ENCODE peak calls at places on chromosomes 2 and 18, in four cellular contexts. A is H1, I is transverse colon, C is IMR-90. O is an unnamed sample.
A peak's percentile ranks its signal among the peaks of the same experiment; 100 is the strongest.

GRCh38 chr18:79540161-79540913 is 139.3 kb upstream of the CTDP1 start:
- DNase-seq in I (no peak), A (no peak), C (no peak), O (no peak)

GRCh38 chr2:239164281-239164871 is 236.4 kb downstream of the HDAC4 start:
- DNase-seq in I (no peak), C (no peak), A (no peak), O (no peak)

GRCh38 chr2:22867921-22868320 is 517.1 kb upstream of the KLHL29 start:
- DNase-seq in C (no peak), I (no peak), A (no peak), O (no peak)

GRCh38 chr18:9730786-9731185 is 22.7 kb downstream of the RAB31 start:
- DNase-seq in I (no peak), C (no peak), A (no peak), O (no peak)

GRCh38 chr2:99442837-99443236 is 47.0 kb downstream of the REV1 start:
- DNase-seq in C (peak; percentile 28), A (no peak), I (no peak), O (peak; percentile 52)

GRCh38 chr18:44679912-44680270 is 797 bp upstream of the SETBP1 start:
- DNase-seq in A (no peak), C (peak; percentile 31), I (peak; percentile 62), O (peak; percentile 65)

GRCh38 chr2:85503611-85504433 is 35.1 kb upstream of the MAT2A start:
- DNase-seq in I (no peak), A (no peak), C (peak; percentile 39), O (peak; percentile 60)

GRCh38 chr2:54740333-54740732 is 16.9 kb downstream of the EML6 start:
- DNase-seq in C (no peak), A (no peak), I (no peak), O (no peak)

GRCh38 chr2:16305191-16305590 is 360.4 kb downstream of the CYRIA start:
- DNase-seq in A (no peak), I (no peak), C (no peak), O (no peak)

GRCh38 chr2:46171441-46171953 is 125.7 kb upstream of the EPAS1 start:
- DNase-seq in C (peak; percentile 95), I (no peak), A (no peak), O (no peak)

GRCh38 chr2:8540552-8541055 is 141.3 kb upstream of the ID2 start:
- DNase-seq in A (no peak), I (no peak), C (no peak), O (no peak)

GRCh38 chr2:72778410-72778809 is 47.4 kb downstream of the EXOC6B start:
- DNase-seq in C (peak; percentile 77), A (no peak), I (no peak), O (no peak)

GRCh38 chr2:28589746-28590463 is 94.0 kb downstream of the PLB1 start:
- DNase-seq in C (no peak), I (no peak), A (no peak), O (no peak)

GRCh38 chr2:224287533-224287932 is 114.4 kb downstream of the FAM124B start:
- DNase-seq in A (no peak), I (no peak), C (no peak), O (no peak)

GRCh38 chr18:21664069-21664468 is 40.5 kb downstream of the ABHD3 start:
- DNase-seq in I (no peak), A (no peak), C (no peak), O (no peak)
- TF ChIP-seq POLR2A in I (no peak), A (no peak), C (no peak), O (no peak)

DNA sequence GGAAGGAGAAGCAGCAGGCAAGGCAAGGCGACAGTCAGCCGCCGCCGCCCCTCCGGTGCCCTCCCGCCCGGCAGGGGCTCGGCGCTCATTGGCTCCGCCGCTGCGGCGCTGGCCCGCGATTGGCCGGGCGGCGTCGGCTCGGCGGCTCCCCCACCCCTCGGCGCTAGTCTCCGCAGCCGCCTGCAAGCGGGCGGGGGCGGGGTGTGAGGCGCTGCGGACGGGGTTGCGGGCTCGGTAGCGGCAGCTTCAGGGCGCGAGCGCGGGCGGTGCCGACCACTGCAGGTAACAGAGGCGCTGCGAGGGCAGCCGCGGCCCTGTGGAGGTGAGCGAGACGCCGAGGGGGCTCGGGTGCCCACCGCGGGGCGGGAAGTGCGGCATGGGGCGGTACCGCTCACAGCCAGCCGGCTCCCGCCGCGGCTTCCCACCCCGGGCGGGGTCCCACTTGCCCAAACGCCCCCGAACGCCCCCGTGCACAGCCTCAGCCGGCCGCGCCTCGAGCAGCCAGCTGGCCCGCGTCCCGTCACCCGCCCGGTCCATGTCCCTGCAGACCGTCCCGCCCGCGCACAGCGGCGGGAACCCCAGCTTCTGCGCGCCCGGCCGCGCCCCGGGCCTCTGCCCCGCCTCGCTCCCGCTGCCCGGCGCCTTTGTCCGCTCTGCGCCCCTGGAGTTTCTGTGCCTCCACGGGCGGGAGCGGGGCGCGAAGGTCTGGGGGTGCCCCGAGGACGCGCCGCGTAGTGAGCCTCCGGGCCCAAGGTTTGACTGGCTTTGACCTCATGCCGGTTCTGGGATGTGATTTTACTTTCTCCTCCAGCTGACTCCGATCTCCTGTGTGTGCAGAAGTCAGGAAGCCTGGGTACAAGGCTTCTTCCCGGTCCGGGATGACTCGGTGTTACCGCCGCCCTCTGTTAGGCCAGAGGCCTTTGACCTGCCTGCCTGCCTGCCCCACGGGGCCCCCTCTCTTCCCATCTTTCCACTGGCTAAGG is at the start of gene SANBR:
- DNase-seq in A (peak; percentile 74), I (peak; percentile 91), C (peak; percentile 67), O (peak; percentile 91)
- TF ChIP-seq POLR2A in A (no peak), I (peak; percentile 71), C (no peak), O (peak; percentile 51)

GRCh38 chr2:219592721-219593120 is 4.9 kb upstream of the STK11IP start:
- DNase-seq in C (no peak), I (no peak), A (no peak), O (no peak)

GRCh38 chr2:219596954-219597551 is 604 bp upstream of the STK11IP start:
- DNase-seq in A (no peak), I (no peak), C (peak; percentile 12), O (no peak)

GRCh38 chr2:219597552-219598307 is at the start of gene STK11IP:
- DNase-seq in A (peak; percentile 93), C (peak; percentile 96), I (peak; percentile 97), O (peak; percentile 94)

GRCh38 chr2:219593154-219593553 is 4.5 kb upstream of the STK11IP start:
- DNase-seq in I (no peak), C (no peak), A (no peak), O (no peak)

DNA sequence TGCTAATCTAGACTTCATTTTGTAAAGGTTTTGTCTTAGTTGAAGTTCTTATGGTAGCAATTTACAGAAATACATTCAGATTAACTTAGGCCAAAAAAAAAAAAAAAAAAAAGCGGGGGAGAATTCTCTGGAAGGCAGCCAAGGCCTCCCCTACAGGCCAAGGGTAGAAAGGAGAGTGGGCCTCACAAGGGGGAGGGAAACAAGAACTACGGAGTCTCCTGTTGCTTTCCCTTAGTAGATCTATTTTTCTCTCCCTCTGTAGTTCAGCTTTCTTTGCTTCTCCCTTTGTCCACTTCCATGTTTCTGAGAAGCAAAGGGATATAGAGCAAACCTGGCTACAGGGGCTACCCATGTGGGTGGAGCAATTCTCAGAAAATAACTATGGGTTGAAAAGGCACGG is 2.4 kb upstream of the STK11IP start:
- DNase-seq in I (no peak), C (peak; percentile 27), A (no peak), O (peak; percentile 62)
- TF ChIP-seq POLR2A in I (no peak), C (no peak), A (no peak), O (no peak)

GRCh38 chr2:69643602-69644505 is at the start of gene AAK1:
- DNase-seq in I (peak; percentile 93), C (peak; percentile 79), A (no peak), O (peak; percentile 91)
- TF ChIP-seq POLR2A in I (peak; percentile 79), C (peak; percentile 71), A (no peak), O (peak; percentile 66)

DNA sequence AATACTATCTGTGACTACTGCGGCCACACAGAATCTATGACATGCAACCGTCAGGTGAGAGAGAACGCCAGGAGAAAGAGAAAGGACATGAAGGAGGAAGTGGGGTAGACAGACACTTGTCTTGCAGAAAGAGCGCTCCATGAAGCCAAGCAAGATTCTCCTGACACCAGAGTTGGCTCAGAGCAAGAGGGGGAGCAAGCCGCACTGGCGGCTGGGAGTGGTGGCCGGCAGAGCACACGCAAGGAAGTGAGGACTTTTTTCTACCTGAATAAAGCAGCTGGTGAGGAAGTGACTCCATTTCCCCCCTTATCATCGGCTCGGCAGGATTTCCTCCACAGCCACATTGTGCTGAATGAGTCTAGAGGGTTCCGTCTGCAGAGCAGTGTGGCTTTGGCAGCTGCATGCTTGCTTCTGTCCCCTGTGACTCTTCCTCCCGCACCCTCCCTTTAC is 181.5 kb downstream of the BCL2 start:
- DNase-seq in A (no peak), C (no peak), I (no peak), O (no peak)
- TF ChIP-seq POLR2A in A (no peak), C (no peak), I (no peak), O (no peak)

DNA sequence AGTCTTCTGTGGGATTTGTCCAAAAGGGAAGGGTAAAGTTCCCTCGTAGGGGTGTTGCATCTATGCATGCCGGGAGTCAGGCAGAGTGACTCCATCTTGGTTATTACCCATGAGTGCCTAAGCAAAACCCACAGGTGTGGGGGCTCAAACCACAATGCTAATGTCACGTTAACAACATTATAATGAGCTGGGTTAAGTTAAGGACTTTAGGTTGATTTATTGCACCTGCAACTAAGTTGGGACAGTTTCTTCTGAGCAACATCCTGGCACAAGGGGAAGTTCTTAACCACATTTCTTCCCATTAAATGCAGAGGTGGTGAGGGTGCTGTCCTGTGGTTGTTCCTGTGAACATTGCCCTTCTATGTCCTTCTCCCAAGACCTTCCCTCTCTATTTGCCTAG is 1596.8 kb upstream of the SLC39A10 start:
- DNase-seq in C (no peak), I (no peak), A (no peak), O (no peak)
- TF ChIP-seq POLR2A in C (no peak), I (no peak), A (no peak), O (no peak)

GRCh38 chr18:11885278-11885991 is 22.7 kb downstream of the MPPE1 start:
- DNase-seq in C (no peak), A (no peak), I (peak; percentile 75), O (no peak)

GRCh38 chr18:11884396-11885030 is 23.6 kb downstream of the MPPE1 start:
- DNase-seq in A (no peak), I (no peak), C (no peak), O (no peak)

GRCh38 chr18:11877497-11877896 is 26.3 kb downstream of the CHMP1B start:
- DNase-seq in C (no peak), A (no peak), I (no peak), O (no peak)

GRCh38 chr18:11883153-11883552 is 25.0 kb downstream of the MPPE1 start:
- DNase-seq in I (no peak), C (peak; percentile 41), A (no peak), O (no peak)

DNA sequence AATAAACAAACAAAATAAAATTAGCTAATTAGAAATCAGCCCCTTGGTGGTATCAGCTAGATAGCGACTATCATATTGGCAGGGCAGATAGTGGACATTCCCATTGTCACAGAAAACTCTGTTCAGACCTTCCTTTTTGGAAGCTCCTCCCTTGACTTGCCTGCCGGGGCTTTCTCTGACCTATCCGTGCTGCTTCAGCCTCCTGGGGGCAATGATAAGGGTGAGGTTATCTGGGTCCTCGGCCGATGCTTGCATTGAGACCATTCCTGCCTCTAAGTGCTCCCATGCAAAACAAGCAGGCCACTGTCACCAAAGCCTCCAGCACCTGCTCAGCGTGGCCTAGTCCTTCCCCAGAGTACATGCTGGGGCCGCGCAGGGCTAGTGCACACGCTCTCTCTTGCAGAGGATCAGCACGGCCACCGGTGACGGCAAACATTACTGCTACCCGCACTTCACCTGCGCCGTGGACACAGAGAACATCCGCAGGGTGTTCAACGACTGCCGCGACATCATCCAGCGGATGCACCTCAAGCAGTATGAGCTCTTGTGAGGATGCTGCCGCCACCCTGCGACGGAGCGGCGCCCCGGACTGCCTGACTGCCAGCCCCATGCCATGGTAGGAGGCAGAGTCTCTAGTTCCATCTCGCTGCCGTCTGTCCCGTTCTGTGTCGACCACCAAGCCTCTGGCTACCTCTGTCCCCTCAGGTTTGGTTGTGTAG is 27.4 kb downstream of the MPPE1 start:
- DNase-seq in I (no peak), A (no peak), C (no peak), O (peak; percentile 89)
- TF ChIP-seq POLR2A in I (no peak), A (no peak), C (no peak), O (no peak)

O was measured in erythroblast.